ENCODE peak calls at places on chromosomes 3 and 15, in six cellular contexts. W, A, Z, L, I and K are unnamed samples.

GRCh38 chr3:120170223-120170622 is 76.0 kb upstream of the GSK3B start:
- DNase-seq in Z (no peak), A (no peak), W (no peak), L (peak; percentile 62), I (peak; percentile 65), K (no peak)

GRCh38 chr3:60000311-60001105 is 950.7 kb upstream of the CFAP20DC start:
- DNase-seq in W (no peak), A (no peak), Z (no peak), L (no peak), I (no peak), K (no peak)

GRCh38 chr15:87764461-87765236 is 491.9 kb downstream of the NTRK3 start:
- DNase-seq in L (peak; percentile 79), A (no peak), Z (no peak), W (peak; percentile 39), I (peak; percentile 53), K (no peak)

GRCh38 chr3:194690501-194691372 is 5.1 kb downstream of the FAM43A start:
- DNase-seq in A (no peak), I (no peak), L (no peak), Z (no peak), W (no peak), K (no peak)

GRCh38 chr15:92197761-92198160 is 195.9 kb upstream of the ST8SIA2 start:
- DNase-seq in Z (no peak), L (no peak), I (no peak), W (no peak), A (no peak), K (no peak)

GRCh38 chr3:52203701-52204100 is 5.7 kb downstream of the ALAS1 start:
- DNase-seq in A (no peak), L (no peak), W (no peak), I (no peak), Z (no peak), K (no peak)

GRCh38 chr15:68310811-68311463 is 33.4 kb downstream of the FEM1B start:
- DNase-seq in I (no peak), W (no peak), Z (no peak), L (no peak), A (peak; percentile 16), K (no peak)

GRCh38 chr15:78949461-78949860 is 4.6 kb upstream of the CTSH start:
- DNase-seq in I (no peak), L (no peak), W (no peak), Z (no peak), A (no peak), K (no peak)

GRCh38 chr3:43022111-43022510 is 43.0 kb downstream of the GASK1A start:
- DNase-seq in W (no peak), Z (no peak), I (no peak), L (no peak), A (no peak), K (no peak)

GRCh38 chr15:85482896-85483295 is 102.5 kb downstream of the AKAP13 start:
- DNase-seq in L (peak; percentile 63), A (no peak), Z (no peak), I (peak; percentile 71), W (no peak), K (no peak)

GRCh38 chr3:24683511-24684384 is 189.1 kb upstream of the THRB start:
- DNase-seq in W (peak; percentile 51), L (peak; percentile 64), Z (peak; percentile 40), I (peak; percentile 53), A (no peak), K (no peak)

GRCh38 chr15:45091581-45091980 is 22.4 kb downstream of the DUOX2 start:
- DNase-seq in Z (no peak), A (no peak), L (no peak), W (no peak), I (no peak), K (no peak)

GRCh38 chr3:5231067-5231466 is 43.6 kb downstream of the EDEM1 start:
- DNase-seq in A (no peak), W (no peak), L (no peak), Z (no peak), I (no peak), K (no peak)